ENCODE peak calls at places on chromosomes 3 and 15, in eight cellular contexts. One of them, this sample, is unnamed.
A peak's percentile ranks its signal among the peaks of the same experiment; 100 is the strongest.

GRCh38 chr3:84967767-84968581 is 9.2 kb downstream of the CADM2 start:
- DNase-seq in cardiac fibroblast: no peak
- DNase-seq in tibial artery: no peak
- DNase-seq in AG09309: no peak
- DNase-seq in stimulated activated CD4-positive, alpha-beta T cell treated with anti-CD3 and anti-CD28 coated beads, Interleukin-4, amount 100 ng/mL, for 24 hours: no peak
- DNase-seq in epithelial cell of proximal tubule: no peak
- DNase-seq in AG04450: no peak
- DNase-seq in stimulated activated CD8-positive, alpha-beta memory T cell treated with anti-CD3 and anti-CD28 coated beads, Interleukin-7, amount 100 ng/mL, for 1 hour: no peak
- DNase-seq in this sample: no peak

GRCh38 chr3:174000675-174001074 is 603.1 kb downstream of the NLGN1 start:
- DNase-seq in cardiac fibroblast: no peak
- DNase-seq in tibial artery: no peak
- DNase-seq in AG09309: no peak
- DNase-seq in stimulated activated CD4-positive, alpha-beta T cell treated with anti-CD3 and anti-CD28 coated beads, Interleukin-4, amount 100 ng/mL, for 24 hours: no peak
- DNase-seq in epithelial cell of proximal tubule: no peak
- DNase-seq in AG04450: no peak
- DNase-seq in stimulated activated CD8-positive, alpha-beta memory T cell treated with anti-CD3 and anti-CD28 coated beads, Interleukin-7, amount 100 ng/mL, for 1 hour: no peak
- DNase-seq in this sample: no peak

GRCh38 chr3:28067014-28067413 is 174.4 kb upstream of the CMC1 start:
- DNase-seq in cardiac fibroblast: no peak
- DNase-seq in tibial artery: no peak
- DNase-seq in AG09309: no peak
- DNase-seq in stimulated activated CD4-positive, alpha-beta T cell treated with anti-CD3 and anti-CD28 coated beads, Interleukin-4, amount 100 ng/mL, for 24 hours: no peak
- DNase-seq in epithelial cell of proximal tubule: no peak
- DNase-seq in AG04450: no peak
- DNase-seq in stimulated activated CD8-positive, alpha-beta memory T cell treated with anti-CD3 and anti-CD28 coated beads, Interleukin-7, amount 100 ng/mL, for 1 hour: no peak
- DNase-seq in this sample: no peak

GRCh38 chr15:65939901-65940617 is 70.8 kb downstream of the RAB11A start:
- DNase-seq in cardiac fibroblast: peak; percentile 77
- DNase-seq in tibial artery: no peak
- DNase-seq in AG09309: peak; percentile 91
- DNase-seq in stimulated activated CD4-positive, alpha-beta T cell treated with anti-CD3 and anti-CD28 coated beads, Interleukin-4, amount 100 ng/mL, for 24 hours: no peak
- DNase-seq in epithelial cell of proximal tubule: peak; percentile 85
- DNase-seq in AG04450: no peak
- DNase-seq in stimulated activated CD8-positive, alpha-beta memory T cell treated with anti-CD3 and anti-CD28 coated beads, Interleukin-7, amount 100 ng/mL, for 1 hour: no peak
- DNase-seq in this sample: no peak

GRCh38 chr15:29440541-29440940 is 170.9 kb upstream of the NSMCE3 start:
- DNase-seq in cardiac fibroblast: no peak
- DNase-seq in tibial artery: no peak
- DNase-seq in AG09309: no peak
- DNase-seq in stimulated activated CD4-positive, alpha-beta T cell treated with anti-CD3 and anti-CD28 coated beads, Interleukin-4, amount 100 ng/mL, for 24 hours: no peak
- DNase-seq in epithelial cell of proximal tubule: no peak
- DNase-seq in AG04450: no peak
- DNase-seq in stimulated activated CD8-positive, alpha-beta memory T cell treated with anti-CD3 and anti-CD28 coated beads, Interleukin-7, amount 100 ng/mL, for 1 hour: no peak
- DNase-seq in this sample: no peak

GRCh38 chr3:105614288-105615030 is 247.8 kb downstream of the ALCAM start:
- DNase-seq in cardiac fibroblast: peak; percentile 29
- DNase-seq in tibial artery: no peak
- DNase-seq in AG09309: no peak
- DNase-seq in stimulated activated CD4-positive, alpha-beta T cell treated with anti-CD3 and anti-CD28 coated beads, Interleukin-4, amount 100 ng/mL, for 24 hours: no peak
- DNase-seq in epithelial cell of proximal tubule: no peak
- DNase-seq in AG04450: no peak
- DNase-seq in stimulated activated CD8-positive, alpha-beta memory T cell treated with anti-CD3 and anti-CD28 coated beads, Interleukin-7, amount 100 ng/mL, for 1 hour: no peak
- DNase-seq in this sample: no peak

GRCh38 chr3:132595036-132595435 is 2.0 kb upstream of the ACKR4 start:
- DNase-seq in cardiac fibroblast: peak; percentile 73
- DNase-seq in tibial artery: no peak
- DNase-seq in AG09309: peak; percentile 57
- DNase-seq in stimulated activated CD4-positive, alpha-beta T cell treated with anti-CD3 and anti-CD28 coated beads, Interleukin-4, amount 100 ng/mL, for 24 hours: no peak
- DNase-seq in epithelial cell of proximal tubule: peak; percentile 40
- DNase-seq in AG04450: no peak
- DNase-seq in stimulated activated CD8-positive, alpha-beta memory T cell treated with anti-CD3 and anti-CD28 coated beads, Interleukin-7, amount 100 ng/mL, for 1 hour: no peak
- DNase-seq in this sample: no peak

GRCh38 chr3:7518471-7518870 is 657.6 kb downstream of the GRM7 start:
- DNase-seq in cardiac fibroblast: peak; percentile 85
- DNase-seq in tibial artery: no peak
- DNase-seq in AG09309: no peak
- DNase-seq in stimulated activated CD4-positive, alpha-beta T cell treated with anti-CD3 and anti-CD28 coated beads, Interleukin-4, amount 100 ng/mL, for 24 hours: no peak
- DNase-seq in epithelial cell of proximal tubule: no peak
- DNase-seq in AG04450: no peak
- DNase-seq in stimulated activated CD8-positive, alpha-beta memory T cell treated with anti-CD3 and anti-CD28 coated beads, Interleukin-7, amount 100 ng/mL, for 1 hour: no peak
- DNase-seq in this sample: no peak

GRCh38 chr3:27633224-27633545 is 88.9 kb downstream of the EOMES start:
- DNase-seq in cardiac fibroblast: peak; percentile 54
- DNase-seq in tibial artery: peak; percentile 68
- DNase-seq in AG09309: no peak
- DNase-seq in stimulated activated CD4-positive, alpha-beta T cell treated with anti-CD3 and anti-CD28 coated beads, Interleukin-4, amount 100 ng/mL, for 24 hours: no peak
- DNase-seq in epithelial cell of proximal tubule: no peak
- DNase-seq in AG04450: no peak
- DNase-seq in stimulated activated CD8-positive, alpha-beta memory T cell treated with anti-CD3 and anti-CD28 coated beads, Interleukin-7, amount 100 ng/mL, for 1 hour: no peak
- DNase-seq in this sample: no peak